ENCODE peak calls at places on chromosomes 16 and 17, in eight cellular contexts. D, A, R, U, N, B, Q and S are unnamed samples. For H3K4me1, the result is how much of the 10 kb centered on the place peaks cover.

GRCh38 chr17:76805319-76805718 is 62.9 kb upstream of the MGAT5B start:
- DNase-seq in D (no peak), A (no peak), R (no peak), U (no peak), N (no peak), B (no peak), Q (no peak), S (no peak)

GRCh38 chr16:14302399-14303181 is 231.5 kb downstream of the MRTFB start:
- DNase-seq in D (no peak), A (no peak), R (no peak), U (no peak), N (no peak), B (peak), Q (no peak), S (no peak)

GRCh38 chr17:81576621-81577277 is 24.6 kb upstream of the FAAP100 start:
- DNase-seq in D (no peak), A (no peak), R (no peak), U (no peak), N (no peak), B (no peak), Q (no peak), S (no peak)

GRCh38 chr16:85916141-85916890 is 17.4 kb downstream of the IRF8 start:
- DNase-seq in D (no peak), A (no peak), R (peak), U (no peak), N (no peak), B (peak), Q (no peak), S (no peak)

GRCh38 chr16:22948603-22949368 is 134.8 kb downstream of the HS3ST2 start:
- DNase-seq in D (peak), A (peak), R (peak), U (peak), N (peak), B (peak), Q (no peak), S (peak)

GRCh38 chr17:5584971-5585794 is 874 bp upstream of the NLRP1 start:
- DNase-seq in D (no peak), A (no peak), R (no peak), U (no peak), N (no peak), B (no peak), Q (peak), S (no peak)

GRCh38 chr16:24051125-24051524 is 205.0 kb upstream of the CACNG3 start:
- DNase-seq in D (no peak), A (no peak), R (no peak), U (no peak), N (no peak), B (no peak), Q (no peak), S (no peak)

GRCh38 chr16:8720967-8721692 is 46.7 kb downstream of the ABAT start:
- DNase-seq in D (no peak), A (no peak), R (no peak), U (no peak), N (no peak), B (peak), Q (no peak), S (no peak)

GRCh38 chr16:57810197-57811024 is 8.1 kb upstream of the KIFC3 start:
- DNase-seq in D (peak), A (no peak), R (peak), U (peak), N (peak), B (peak), Q (no peak), S (peak)

GRCh38 chr17:44218344-44219125 is 940 bp downstream of the UBTF start:
- DNase-seq in D (peak), A (no peak), R (peak), U (peak), N (no peak), B (peak), Q (no peak), S (peak)
- TF ChIP-seq POLR2A in D (no peak), A (peak), R (no peak), U (no peak), N (no peak), B (no peak), Q (peak), S (no peak)

DNA sequence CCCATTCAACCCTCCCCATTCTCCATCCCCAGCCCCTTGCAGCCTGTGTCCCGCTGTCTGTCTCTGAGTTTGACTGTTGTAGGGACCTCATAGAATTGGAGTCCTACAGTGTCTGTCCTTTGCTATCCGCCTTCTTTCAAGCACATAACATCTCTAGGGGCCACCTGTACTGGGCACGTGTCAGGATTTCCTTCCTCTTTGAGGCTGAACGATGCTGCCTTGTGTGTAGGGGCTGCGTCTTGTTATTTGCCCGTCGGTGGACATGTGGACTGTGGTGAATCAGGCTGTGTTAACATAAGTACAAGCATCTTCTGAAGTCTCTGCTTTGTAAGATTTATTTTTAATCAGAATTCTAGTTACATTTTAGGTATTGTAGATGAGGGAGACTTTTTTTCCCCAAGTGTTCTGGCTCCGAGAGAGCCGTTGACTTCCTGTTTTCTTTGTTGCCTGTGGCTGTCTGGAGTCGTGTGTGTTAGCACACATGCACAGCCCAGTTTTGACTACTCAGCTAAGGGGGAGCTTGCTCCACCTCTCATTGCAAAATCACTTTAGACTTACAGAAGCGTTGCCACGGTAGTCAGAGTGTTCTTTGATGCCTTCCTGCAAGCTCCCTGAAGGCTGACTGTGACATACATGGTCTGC is 26.1 kb downstream of the SPG7 start:
- DNase-seq in D (no peak), A (no peak), R (no peak), U (no peak), N (no peak), B (peak), Q (no peak), S (no peak)
- TF ChIP-seq POLR2AphosphoS5 in D (no peak), A (no peak), R (no peak), U (no peak), N (no peak), B (no peak), Q (no peak), S (no peak)

GRCh38 chr17:2391597-2392251 is 9.1 kb downstream of the MNT start:
- DNase-seq in D (no peak), A (no peak), R (no peak), U (no peak), N (no peak), B (no peak), Q (no peak), S (no peak)
- H3K4me1 ChIP-seq in D (half or more), A (half or more), R (under half), U (half or more), N (under half), B (under half), Q (half or more), S (under half)

DNA sequence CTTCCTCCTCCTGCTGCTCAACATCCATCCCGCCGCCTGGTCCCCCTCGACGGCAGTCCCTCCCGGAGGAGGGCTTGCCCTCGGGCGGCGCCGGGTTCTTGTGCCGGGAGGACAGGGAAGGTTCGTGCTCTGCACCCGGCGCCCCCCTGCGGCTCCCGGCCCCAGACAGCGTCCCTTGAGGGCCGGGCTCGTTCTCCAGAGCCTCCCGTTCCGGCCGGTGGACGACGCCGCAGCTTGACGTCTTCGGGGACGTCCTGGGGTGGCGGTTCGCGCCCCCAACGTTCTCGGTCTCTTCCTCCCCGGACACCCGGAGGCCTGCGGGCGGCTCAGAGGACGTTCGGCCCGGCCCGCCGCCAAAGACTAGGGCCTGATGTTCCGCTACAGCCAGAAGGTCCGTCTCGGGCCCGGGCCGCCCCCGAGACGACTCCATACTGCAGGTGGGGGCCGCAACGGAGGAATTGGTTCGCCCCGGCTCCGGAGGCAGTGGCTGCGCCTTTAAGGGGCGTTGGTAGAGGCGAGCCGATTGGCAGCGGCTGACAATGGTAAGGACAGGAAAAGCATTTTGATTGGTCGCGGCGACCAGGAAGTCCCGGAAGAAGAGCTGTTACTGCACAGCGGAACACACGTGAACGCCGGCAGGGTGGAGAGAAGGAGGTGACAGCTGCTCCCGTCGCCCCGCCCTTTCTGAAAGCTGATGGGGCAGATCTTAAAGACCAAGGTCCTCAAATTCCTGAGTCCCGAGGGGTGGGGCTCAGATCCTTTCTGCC is at the start of gene BORCS6:
- DNase-seq in D (peak), A (peak), R (peak), U (peak), N (peak), B (peak), Q (peak), S (peak)
- TF ChIP-seq POLR2A in D (peak), A (peak), R (peak), U (no peak), N (peak), B (peak), Q (peak), S (peak)

GRCh38 chr17:77872714-77873517 is 85.6 kb upstream of the TNRC6C start:
- DNase-seq in D (no peak), A (no peak), R (no peak), U (no peak), N (no peak), B (no peak), Q (no peak), S (no peak)

GRCh38 chr17:77873518-77874302 is 84.8 kb upstream of the TNRC6C start:
- DNase-seq in D (no peak), A (no peak), R (no peak), U (no peak), N (no peak), B (no peak), Q (no peak), S (no peak)

GRCh38 chr17:77875881-77876509 is 82.5 kb upstream of the TNRC6C start:
- DNase-seq in D (no peak), A (no peak), R (no peak), U (peak), N (no peak), B (no peak), Q (no peak), S (no peak)

GRCh38 chr17:77875051-77875780 is 83.3 kb upstream of the TNRC6C start:
- DNase-seq in D (no peak), A (no peak), R (no peak), U (no peak), N (no peak), B (no peak), Q (no peak), S (no peak)

GRCh38 chr17:77874303-77875050 is 84.0 kb upstream of the TNRC6C start:
- DNase-seq in D (no peak), A (no peak), R (no peak), U (no peak), N (no peak), B (no peak), Q (no peak), S (no peak)
- TF ChIP-seq POLR2AphosphoS5 in D (no peak), A (no peak), R (no peak), U (no peak), N (no peak), B (no peak), Q (no peak), S (no peak)

GRCh38 chr17:2181206-2181983 is 122.2 kb downstream of the SMG6 start:
- DNase-seq in D (peak), A (no peak), R (no peak), U (no peak), N (no peak), B (peak), Q (no peak), S (no peak)
- H3K4me1 ChIP-seq in D (half or more), A (half or more), R (half or more), U (under half), N (under half), B (half or more), Q (half or more), S (under half)

GRCh38 chr17:46023783-46024388 is 24.8 kb downstream of the STH start:
- DNase-seq in D (peak), A (no peak), R (no peak), U (no peak), N (no peak), B (no peak), Q (no peak), S (no peak)
- TF ChIP-seq POLR2A in D (no peak), A (no peak), R (no peak), U (no peak), N (no peak), B (no peak), Q (no peak), S (no peak)